ENCODE peak calls at places on chromosome 11, in four cellular contexts. One of them, this sample, is unnamed.

GRCh38 chr11:134542401-134543143 is 130.5 kb upstream of the B3GAT1 start:
- DNase-seq in psoas muscle: no peak
- DNase-seq in activated CD4-positive, CD25-positive, alpha-beta regulatory T cell treated with anti-CD3 and anti-CD28 coated beads, Interleukin-2, amount 50 U/mL, for 16 hours: no peak
- DNase-seq in testis: peak; percentile 9
- DNase-seq in this sample: no peak

GRCh38 chr11:88604255-88604654 is 266.7 kb upstream of the CTSC start:
- DNase-seq in testis: no peak
- DNase-seq in psoas muscle: no peak
- DNase-seq in activated CD4-positive, CD25-positive, alpha-beta regulatory T cell treated with anti-CD3 and anti-CD28 coated beads, Interleukin-2, amount 50 U/mL, for 16 hours: no peak
- DNase-seq in this sample: no peak

GRCh38 chr11:64745219-64745522 is 1.2 kb upstream of the RASGRP2 start:
- DNase-seq in psoas muscle: peak; percentile 80
- DNase-seq in activated CD4-positive, CD25-positive, alpha-beta regulatory T cell treated with anti-CD3 and anti-CD28 coated beads, Interleukin-2, amount 50 U/mL, for 16 hours: peak; percentile 36
- DNase-seq in testis: peak; percentile 65
- DNase-seq in this sample: peak; percentile 54

GRCh38 chr11:125357551-125357950 is 138.5 kb downstream of the FEZ1 start:
- DNase-seq in activated CD4-positive, CD25-positive, alpha-beta regulatory T cell treated with anti-CD3 and anti-CD28 coated beads, Interleukin-2, amount 50 U/mL, for 16 hours: no peak
- DNase-seq in testis: no peak
- DNase-seq in psoas muscle: no peak
- DNase-seq in this sample: no peak

GRCh38 chr11:34111722-34112270 is 6.4 kb downstream of the NAT10 start:
- DNase-seq in activated CD4-positive, CD25-positive, alpha-beta regulatory T cell treated with anti-CD3 and anti-CD28 coated beads, Interleukin-2, amount 50 U/mL, for 16 hours: no peak
- DNase-seq in psoas muscle: no peak
- DNase-seq in testis: no peak
- DNase-seq in this sample: no peak

GRCh38 chr11:96748639-96749370 is 359.0 kb downstream of the JRKL start:
- DNase-seq in testis: no peak
- DNase-seq in activated CD4-positive, CD25-positive, alpha-beta regulatory T cell treated with anti-CD3 and anti-CD28 coated beads, Interleukin-2, amount 50 U/mL, for 16 hours: no peak
- DNase-seq in psoas muscle: no peak
- DNase-seq in this sample: no peak

GRCh38 chr11:86812981-86813380 is 12.6 kb downstream of the PRSS23 start:
- DNase-seq in testis: no peak
- DNase-seq in psoas muscle: no peak
- DNase-seq in activated CD4-positive, CD25-positive, alpha-beta regulatory T cell treated with anti-CD3 and anti-CD28 coated beads, Interleukin-2, amount 50 U/mL, for 16 hours: no peak
- DNase-seq in this sample: no peak

GRCh38 chr11:73585834-73586575 is 11.9 kb downstream of the FAM168A start:
- DNase-seq in psoas muscle: no peak
- DNase-seq in activated CD4-positive, CD25-positive, alpha-beta regulatory T cell treated with anti-CD3 and anti-CD28 coated beads, Interleukin-2, amount 50 U/mL, for 16 hours: no peak
- DNase-seq in testis: no peak
- DNase-seq in this sample: no peak

GRCh38 chr11:19714387-19715363 is 2.0 kb downstream of the NAV2 start:
- DNase-seq in psoas muscle: peak; percentile 55
- DNase-seq in activated CD4-positive, CD25-positive, alpha-beta regulatory T cell treated with anti-CD3 and anti-CD28 coated beads, Interleukin-2, amount 50 U/mL, for 16 hours: no peak
- DNase-seq in testis: no peak
- DNase-seq in this sample: peak; percentile 31

GRCh38 chr11:128496249-128496648 is 91.1 kb downstream of the ETS1 start:
- DNase-seq in psoas muscle: no peak
- DNase-seq in testis: no peak
- DNase-seq in activated CD4-positive, CD25-positive, alpha-beta regulatory T cell treated with anti-CD3 and anti-CD28 coated beads, Interleukin-2, amount 50 U/mL, for 16 hours: no peak
- DNase-seq in this sample: no peak

GRCh38 chr11:46356911-46357482 is 9.7 kb downstream of the DGKZ start:
- DNase-seq in testis: no peak
- DNase-seq in psoas muscle: peak; percentile 10
- DNase-seq in activated CD4-positive, CD25-positive, alpha-beta regulatory T cell treated with anti-CD3 and anti-CD28 coated beads, Interleukin-2, amount 50 U/mL, for 16 hours: no peak
- DNase-seq in this sample: no peak

GRCh38 chr11:132402056-132402684 is 1031.8 kb downstream of the NTM start:
- DNase-seq in psoas muscle: no peak
- DNase-seq in activated CD4-positive, CD25-positive, alpha-beta regulatory T cell treated with anti-CD3 and anti-CD28 coated beads, Interleukin-2, amount 50 U/mL, for 16 hours: peak; percentile 3
- DNase-seq in testis: peak; percentile 42
- DNase-seq in this sample: peak; percentile 12

GRCh38 chr11:1503708-1504104 is 17.1 kb upstream of the MOB2 start:
- DNase-seq in psoas muscle: peak; percentile 50
- DNase-seq in activated CD4-positive, CD25-positive, alpha-beta regulatory T cell treated with anti-CD3 and anti-CD28 coated beads, Interleukin-2, amount 50 U/mL, for 16 hours: no peak
- DNase-seq in testis: peak; percentile 43
- DNase-seq in this sample: peak; percentile 60

GRCh38 chr11:17636721-17637120 is 82.7 kb upstream of the MYOD1 start:
- DNase-seq in psoas muscle: no peak
- DNase-seq in testis: no peak
- DNase-seq in activated CD4-positive, CD25-positive, alpha-beta regulatory T cell treated with anti-CD3 and anti-CD28 coated beads, Interleukin-2, amount 50 U/mL, for 16 hours: no peak
- DNase-seq in this sample: no peak

GRCh38 chr11:129259950-129260349 is 67.8 kb upstream of the ARHGAP32 start:
- DNase-seq in testis: no peak
- DNase-seq in psoas muscle: no peak
- DNase-seq in activated CD4-positive, CD25-positive, alpha-beta regulatory T cell treated with anti-CD3 and anti-CD28 coated beads, Interleukin-2, amount 50 U/mL, for 16 hours: no peak
- DNase-seq in this sample: no peak

GRCh38 chr11:3102641-3102921 is 45.4 kb upstream of the CARS1 start:
- DNase-seq in testis: no peak
- DNase-seq in activated CD4-positive, CD25-positive, alpha-beta regulatory T cell treated with anti-CD3 and anti-CD28 coated beads, Interleukin-2, amount 50 U/mL, for 16 hours: no peak
- DNase-seq in psoas muscle: no peak
- DNase-seq in this sample: no peak

This sample was measured in thyroid gland.